ENCODE peak calls at places on chromosome 3, in eight cellular contexts. U is thyroid gland; Z is RWPE2; V is H9; C is sigmoid colon; O is pancreas; Q is CD8-positive, alpha-beta T cell; K is spleen. H is an unnamed sample.

GRCh38 chr3:100992086-100993033 is 861 bp downstream of the ABI3BP start:
- DNase-seq in K (no peak), Q (no peak), U (peak; percentile 62), V (no peak), C (no peak), O (no peak), Z (no peak), H (peak; percentile 7)

GRCh38 chr3:72661115-72661457 is 187.2 kb downstream of the SHQ1 start:
- DNase-seq in K (no peak), Q (no peak), Z (peak; percentile 91), C (peak; percentile 92), U (peak; percentile 84), V (no peak), O (peak; percentile 95), H (no peak)

GRCh38 chr3:187831125-187832051 is 86.1 kb upstream of the BCL6 start:
- DNase-seq in C (no peak), K (no peak), Q (no peak), Z (no peak), U (no peak), O (no peak), V (no peak), H (no peak)

GRCh38 chr3:138296639-138297038 is 33.0 kb downstream of the NME9 start:
- DNase-seq in K (no peak), V (no peak), C (no peak), Q (no peak), O (no peak), Z (no peak), U (no peak), H (no peak)

GRCh38 chr3:149969945-149970715 is 565 bp downstream of the PFN2 start:
- DNase-seq in C (peak; percentile 94), O (peak; percentile 84), Z (peak; percentile 72), K (peak; percentile 94), V (peak; percentile 79), Q (peak; percentile 61), U (peak; percentile 90), H (peak; percentile 84)

GRCh38 chr3:119457260-119457659 is 6.2 kb downstream of the TMEM39A start:
- DNase-seq in O (no peak), Z (no peak), K (no peak), Q (no peak), U (no peak), C (no peak), V (no peak), H (no peak)

GRCh38 chr3:61724183-61724582 is 162.8 kb downstream of the PTPRG start:
- DNase-seq in V (no peak), U (no peak), K (no peak), O (no peak), Q (no peak), C (no peak), Z (no peak), H (no peak)

GRCh38 chr3:61938878-61939549 is 377.6 kb downstream of the PTPRG start:
- DNase-seq in U (no peak), C (no peak), V (no peak), Q (no peak), O (peak; percentile 32), K (no peak), Z (no peak), H (peak; percentile 16)

GRCh38 chr3:117873236-117873635 is 1161.4 kb downstream of the IGSF11 start:
- DNase-seq in V (no peak), U (peak; percentile 1), Q (no peak), Z (no peak), C (peak; percentile 69), O (peak; percentile 18), K (no peak), H (no peak)

GRCh38 chr3:127274200-127274599 is 13.6 kb downstream of the PRR20G start:
- DNase-seq in Q (no peak), Z (no peak), K (no peak), C (no peak), O (no peak), V (no peak), U (no peak), H (no peak)
- H3K9me3 ChIP-seq in Q (no peaks in the 10 kb centered on the region), Z (no peaks in the 10 kb centered on the region), K (peaks cover 15% of the 10 kb centered on the region), C (no peaks in the 10 kb centered on the region), O (no peaks in the 10 kb centered on the region), V (peaks cover 25% of the 10 kb centered on the region), U (no peaks in the 10 kb centered on the region), H (peaks cover 6% of the 10 kb centered on the region)

DNA sequence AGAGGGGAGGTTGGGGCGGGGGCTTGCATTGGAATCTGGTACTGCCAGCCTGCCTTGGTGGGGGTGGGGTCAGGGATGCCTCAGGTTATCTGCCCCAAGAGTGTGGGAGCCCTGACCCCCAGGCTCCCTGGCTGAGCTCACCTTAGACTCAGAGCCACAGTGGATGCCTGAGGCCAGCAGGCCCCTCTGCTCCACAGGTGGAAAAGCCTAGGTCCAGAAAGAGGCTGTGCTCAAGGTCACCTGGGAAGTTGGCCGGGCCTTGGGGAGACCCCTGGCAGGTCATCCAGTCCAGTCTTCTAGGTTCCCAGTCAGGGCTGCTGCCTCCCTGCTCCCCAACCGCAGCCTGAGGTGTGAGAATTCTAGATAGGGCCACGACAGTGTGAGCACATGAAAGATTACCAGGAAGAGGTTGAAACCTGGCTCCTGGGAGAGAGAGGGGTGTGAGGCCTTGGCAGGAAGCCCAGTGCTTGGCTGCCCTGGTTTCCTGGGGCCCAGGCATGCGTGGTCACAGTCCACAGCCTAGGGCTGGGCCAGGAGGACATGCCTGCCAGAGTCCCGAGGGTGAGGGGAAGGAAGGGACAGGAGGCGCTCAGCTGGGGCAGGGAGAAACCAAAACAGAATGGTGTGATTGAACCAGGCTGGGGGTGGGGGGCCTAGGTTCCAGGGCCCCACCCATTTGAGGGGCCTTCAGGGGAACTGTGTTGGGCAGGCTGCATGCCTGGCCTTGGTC is 4.9 kb downstream of the HDAC11 start:
- DNase-seq in O (peak; percentile 94), Q (no peak), C (peak; percentile 84), V (no peak), Z (peak; percentile 79), U (peak; percentile 99), K (peak; percentile 78), H (no peak)
- H3K4me1 ChIP-seq in O (peaks cover 40% of the 10 kb centered on the region), Q (peaks cover 17% of the 10 kb centered on the region), C (peaks cover 24% of the 10 kb centered on the region), V (peaks cover 2% of the 10 kb centered on the region), Z (peaks cover 13% of the 10 kb centered on the region), U (peaks cover 22% of the 10 kb centered on the region), K (peaks cover 24% of the 10 kb centered on the region), H (peaks cover 10% of the 10 kb centered on the region)

GRCh38 chr3:114380233-114380645 is 86.4 kb downstream of the TIGIT start:
- DNase-seq in U (peak; percentile 28), Z (no peak), Q (no peak), K (no peak), C (peak; percentile 87), V (no peak), O (no peak), H (peak; percentile 72)

GRCh38 chr3:114376516-114376915 is 82.7 kb downstream of the TIGIT start:
- DNase-seq in U (no peak), O (no peak), Z (no peak), K (no peak), V (no peak), Q (no peak), C (no peak), H (no peak)

GRCh38 chr3:114379266-114379665 is 85.4 kb downstream of the TIGIT start:
- DNase-seq in C (no peak), U (no peak), Q (no peak), V (no peak), K (no peak), Z (no peak), O (no peak), H (no peak)

GRCh38 chr3:114377426-114377825 is 83.6 kb downstream of the TIGIT start:
- DNase-seq in V (no peak), C (no peak), O (no peak), U (no peak), Q (no peak), K (no peak), Z (no peak), H (no peak)

DNA sequence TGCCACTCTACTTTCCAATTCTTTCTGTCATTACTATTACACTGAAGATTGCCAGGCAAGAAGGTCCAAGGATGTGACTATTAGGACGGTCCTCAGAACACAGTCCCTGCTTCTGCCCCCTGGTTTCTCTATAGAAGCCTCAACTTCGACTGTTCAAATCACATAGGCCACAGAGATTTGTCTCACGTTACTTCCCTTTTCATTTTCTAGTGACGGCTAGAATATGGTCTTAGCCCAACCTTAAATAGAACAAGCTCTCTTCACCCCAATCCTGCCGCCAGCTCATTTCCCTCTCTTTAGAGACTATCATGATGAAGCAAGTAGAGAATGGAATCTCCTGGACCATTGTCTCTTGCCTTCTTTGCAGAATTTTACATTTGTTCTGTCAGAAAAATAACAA is 84.9 kb downstream of the TIGIT start:
- DNase-seq in K (no peak), O (no peak), Q (no peak), Z (no peak), V (no peak), C (no peak), U (no peak), H (no peak)
- TF ChIP-seq CTCF in K (no peak), O (no peak), Q (no peak), Z (no peak), V (no peak), C (no peak), U (no peak), H (no peak)

DNA sequence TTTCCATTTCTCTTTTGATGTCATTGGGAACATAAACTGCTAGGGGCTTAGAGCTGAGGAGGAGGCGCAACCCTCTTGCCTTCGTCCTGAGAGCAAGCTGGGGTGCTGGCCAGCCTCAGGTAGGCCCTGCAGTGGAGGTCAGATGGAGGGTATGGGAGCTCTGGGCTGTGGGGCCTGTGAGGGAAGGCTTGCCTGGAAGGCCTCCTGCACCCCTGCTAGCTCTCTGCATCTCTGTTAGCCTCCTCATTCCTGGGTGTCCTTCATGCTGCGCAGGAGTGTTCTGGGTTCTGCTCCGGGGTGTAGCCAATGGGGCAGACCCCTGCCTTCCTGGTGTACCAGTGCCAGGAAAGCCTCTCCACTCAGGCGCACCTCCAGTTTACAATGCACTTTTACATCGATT is 11.8 kb downstream of the GP5 start:
- DNase-seq in C (no peak), V (no peak), K (no peak), Q (no peak), Z (no peak), U (no peak), O (no peak), H (no peak)
- H3K9me3 ChIP-seq in C (no peaks in the 10 kb centered on the region), V (no peaks in the 10 kb centered on the region), K (peaks cover 5% of the 10 kb centered on the region), Q (no peaks in the 10 kb centered on the region), Z (no peaks in the 10 kb centered on the region), U (no peaks in the 10 kb centered on the region), O (no peaks in the 10 kb centered on the region), H (peaks cover 13% of the 10 kb centered on the region)

DNA sequence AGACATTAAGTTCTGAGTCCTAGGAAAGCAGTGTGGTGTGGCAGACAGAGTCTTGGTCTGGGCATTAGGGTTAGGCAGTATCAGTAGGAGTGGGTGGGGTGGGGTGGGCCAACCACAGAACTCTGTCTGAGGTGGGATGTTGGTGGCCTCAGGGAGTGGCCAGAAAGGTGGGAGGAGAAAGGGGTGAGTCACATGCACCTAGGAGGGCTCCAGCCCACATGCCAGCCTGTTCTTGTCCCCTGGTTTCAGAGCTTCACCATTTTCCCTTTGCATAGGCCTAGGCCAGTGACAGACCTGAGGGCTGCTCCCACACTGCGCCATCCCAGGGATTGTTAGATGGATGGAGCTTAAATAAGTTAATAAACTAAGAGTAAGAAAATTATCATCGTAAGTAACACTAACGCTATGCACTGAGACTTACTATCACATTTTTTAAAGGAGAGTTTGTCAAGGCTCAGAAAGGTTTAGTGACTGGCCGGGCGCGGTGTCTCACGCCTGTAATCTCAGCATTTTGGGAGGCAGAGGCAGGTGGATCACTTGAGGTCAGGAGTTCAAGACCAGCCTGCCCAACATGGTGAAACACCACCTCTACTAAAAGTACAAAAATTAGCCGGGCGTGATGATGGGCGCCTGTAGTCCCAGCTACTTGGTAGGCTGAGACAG is 33.8 kb downstream of the DNASE1L3 start:
- DNase-seq in C (no peak), Z (no peak), Q (no peak), V (peak; percentile 57), K (peak; percentile 64), O (no peak), U (no peak), H (no peak)
- H3K4me1 ChIP-seq in C (peaks cover 37% of the 10 kb centered on the region), Z (peaks cover 34% of the 10 kb centered on the region), Q (peaks cover 14% of the 10 kb centered on the region), V (peaks cover 3% of the 10 kb centered on the region), K (peaks cover 58% of the 10 kb centered on the region), O (peaks cover 51% of the 10 kb centered on the region), U (peaks cover 32% of the 10 kb centered on the region), H (peaks cover 38% of the 10 kb centered on the region)